ENCODE peak calls at places on chromosomes 5 and 9, in six cellular contexts. G is H1, C is GM12878, S is HepG2, D is SK-N-SH, Z is K562. F is an unnamed sample.
A peak's percentile ranks its signal among the peaks of the same experiment; 100 is the strongest.

GRCh38 chr9:127935765-127936221 is 1.9 kb downstream of the DPM2 start:
- DNase-seq in Z (peak; percentile 87), D (no peak), S (no peak), C (no peak), G (no peak), F (no peak)

GRCh38 chr9:70607329-70607728 is 192.9 kb upstream of the KLF9 start:
- DNase-seq in G (no peak), Z (no peak), D (no peak), S (no peak), C (no peak), F (no peak)

GRCh38 chr9:8338742-8339425 is 539.3 kb upstream of the DMAC1 start:
- DNase-seq in G (no peak), Z (no peak), S (no peak), C (no peak), D (no peak), F (no peak)

GRCh38 chr5:180787025-180787424 is 15.6 kb downstream of the MGAT1 start:
- DNase-seq in S (no peak), Z (no peak), G (no peak), D (no peak), C (no peak), F (no peak)

GRCh38 chr5:75441560-75441959 is 69.9 kb downstream of the CERT1 start:
- DNase-seq in C (no peak), Z (no peak), D (no peak), S (no peak), G (no peak), F (no peak)

GRCh38 chr5:78360674-78361225 is 333 bp downstream of the SCAMP1 start:
- DNase-seq in Z (peak; percentile 65), D (peak; percentile 75), C (no peak), S (no peak), G (no peak), F (peak; percentile 8)

GRCh38 chr9:125255781-125256391 is 5.7 kb upstream of the GAPVD1 start:
- DNase-seq in D (peak; percentile 67), C (no peak), Z (peak; percentile 61), G (no peak), S (peak; percentile 35), F (no peak)

GRCh38 chr9:75935606-75936005 is 45.1 kb downstream of the PCSK5 start:
- DNase-seq in D (no peak), S (no peak), C (no peak), G (no peak), Z (no peak), F (no peak)

GRCh38 chr5:43192558-43193170 is 639 bp downstream of the NIM1K start:
- DNase-seq in Z (no peak), G (no peak), S (no peak), D (peak; percentile 39), C (no peak), F (no peak)

GRCh38 chr9:137286980-137287383 is 9.5 kb downstream of the TOR4A start:
- DNase-seq in S (peak; percentile 68), D (peak; percentile 86), Z (peak; percentile 86), G (no peak), C (no peak), F (peak; percentile 63)

GRCh38 chr5:173782671-173783101 is 105.5 kb upstream of the CPEB4 start:
- DNase-seq in C (no peak), G (no peak), D (no peak), S (no peak), Z (peak; percentile 53), F (no peak)

GRCh38 chr9:84228130-84228735 is 112.3 kb downstream of the SLC28A3 start:
- DNase-seq in D (no peak), Z (no peak), C (no peak), S (no peak), G (peak; percentile 10), F (no peak)

GRCh38 chr9:38687992-38688391 is 31.9 kb downstream of the FAM240B start:
- DNase-seq in S (no peak), D (no peak), G (no peak), C (no peak), Z (no peak), F (no peak)

GRCh38 chr9:38685535-38685934 is 34.4 kb downstream of the FAM240B start:
- DNase-seq in D (no peak), S (no peak), Z (no peak), C (no peak), G (no peak), F (no peak)

GRCh38 chr9:38689678-38690077 is 30.3 kb downstream of the FAM240B start:
- DNase-seq in G (peak; percentile 75), S (no peak), Z (no peak), D (peak; percentile 78), C (no peak), F (no peak)

GRCh38 chr9:38686923-38687322 is 33.0 kb downstream of the FAM240B start:
- DNase-seq in D (no peak), G (no peak), Z (no peak), S (no peak), C (no peak), F (no peak)

GRCh38 chr9:38687389-38687842 is 32.5 kb downstream of the FAM240B start:
- DNase-seq in G (no peak), C (no peak), D (no peak), Z (peak; percentile 33), S (peak; percentile 14), F (no peak)
- TF ChIP-seq GABPA in G (no peak), C (no peak), D (no peak), Z (no peak), S (peak; percentile 20), F (no peak)

DNA sequence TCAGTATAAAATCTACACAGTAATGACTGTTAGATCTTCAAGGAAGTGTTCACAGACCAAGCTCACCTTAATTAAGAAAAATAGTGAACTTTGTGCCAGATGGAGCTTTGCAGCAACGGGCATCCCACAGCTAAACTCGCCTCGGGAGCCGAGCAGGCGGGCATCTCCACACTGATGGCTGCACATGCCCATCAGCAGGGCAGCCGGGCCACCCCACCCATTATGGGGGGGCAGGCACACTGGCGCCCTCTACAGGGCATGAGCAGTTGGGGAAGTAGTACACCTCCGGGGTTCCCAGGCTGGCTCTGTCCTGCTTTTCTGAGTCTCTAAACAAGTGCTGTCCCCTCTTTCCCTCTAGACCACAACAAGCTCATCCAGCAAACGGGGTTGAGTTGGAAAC is 21.6 kb downstream of the ANKS6 start:
- DNase-seq in S (no peak), Z (peak; percentile 76), C (no peak), D (peak; percentile 71), G (no peak), F (peak; percentile 25)
- TF ChIP-seq CTCF in S (peak; percentile 54), Z (peak; percentile 69), C (peak; percentile 42), D (peak; percentile 67), G (peak; percentile 71), F (peak; percentile 31)

GRCh38 chr9:130036099-130036498 is 6.9 kb downstream of the FNBP1 start:
- DNase-seq in Z (no peak), D (no peak), S (no peak), G (no peak), C (no peak), F (no peak)
- TF ChIP-seq GABPA in Z (no peak), D (no peak), S (no peak), G (no peak), C (no peak), F (no peak)

GRCh38 chr5:73152411-73153388 is 20.3 kb upstream of the TMEM174 start:
- DNase-seq in Z (no peak), C (no peak), S (no peak), D (no peak), G (no peak), F (no peak)
- TF ChIP-seq CTCF in Z (peak; percentile 15), C (no peak), S (peak; percentile 21), D (no peak), G (peak; percentile 42), F (no peak)

GRCh38 chr5:97097348-97098220 is 44.8 kb downstream of the LIX1 start:
- DNase-seq in G (no peak), C (no peak), D (no peak), Z (no peak), S (no peak), F (no peak)

GRCh38 chr5:97100486-97100885 is 41.9 kb downstream of the LIX1 start:
- DNase-seq in G (no peak), C (no peak), S (no peak), D (no peak), Z (no peak), F (no peak)

GRCh38 chr5:97101189-97101910 is 41.1 kb downstream of the LIX1 start:
- DNase-seq in C (no peak), D (no peak), Z (no peak), S (no peak), G (no peak), F (no peak)

GRCh38 chr5:97096096-97096648 is 46.2 kb downstream of the LIX1 start:
- DNase-seq in D (no peak), S (no peak), Z (no peak), G (no peak), C (no peak), F (no peak)

GRCh38 chr5:97098864-97099454 is 43.5 kb downstream of the LIX1 start:
- DNase-seq in S (no peak), Z (no peak), C (no peak), D (no peak), G (no peak), F (no peak)
- TF ChIP-seq GABPA in S (no peak), Z (no peak), C (no peak), D (no peak), G (no peak), F (no peak)

GRCh38 chr9:18673179-18673578 is 199.2 kb downstream of the ADAMTSL1 start:
- DNase-seq in G (no peak), Z (no peak), S (no peak), D (no peak), C (no peak), F (no peak)
- TF ChIP-seq CTCF in G (no peak), Z (no peak), S (no peak), D (no peak), C (no peak), F (no peak)

DNA sequence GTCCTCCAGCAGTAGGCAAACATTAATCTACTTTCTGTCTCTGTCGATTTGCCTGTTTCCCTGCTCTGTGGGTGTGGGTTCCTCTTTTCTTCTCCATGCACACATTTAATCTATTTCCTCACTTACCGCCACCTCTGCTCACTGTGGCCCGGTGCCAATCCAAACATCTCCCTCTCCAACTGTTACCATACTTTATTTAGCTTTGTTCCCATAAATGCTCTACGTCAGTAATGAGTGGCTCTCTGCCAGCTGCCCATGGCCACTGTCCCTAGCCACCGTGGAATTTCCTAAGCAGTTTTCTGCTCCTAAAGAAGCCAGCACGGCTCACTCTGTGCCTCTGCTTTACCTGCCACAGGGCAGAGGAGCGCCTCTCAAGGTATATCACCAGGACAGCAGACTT is 19.5 kb upstream of the GOLPH3 start:
- DNase-seq in S (peak; percentile 86), C (no peak), G (no peak), Z (no peak), D (peak; percentile 77), F (peak; percentile 92)
- TF ChIP-seq GABPA in S (no peak), C (no peak), G (no peak), Z (no peak), D (no peak), F (no peak)